ENCODE peak calls at places on chromosomes 4 and X, in seven cellular contexts. One of them, this sample, is unnamed.

GRCh38 chrX:111519215-111519614 is 7.8 kb downstream of the SERTM2 start:
- DNase-seq in BJ: no peak
- DNase-seq in dorsolateral prefrontal cortex: no peak
- DNase-seq in epithelial cell of esophagus: no peak
- DNase-seq in astrocyte of the spinal cord: peak
- DNase-seq in hepatocyte: peak
- DNase-seq in tibial artery: no peak
- DNase-seq in this sample: no peak

GRCh38 chrX:125895518-125895917 is 270.6 kb downstream of the DCAF12L2 start:
- DNase-seq in epithelial cell of esophagus: no peak
- DNase-seq in hepatocyte: no peak
- DNase-seq in astrocyte of the spinal cord: no peak
- DNase-seq in BJ: no peak
- DNase-seq in tibial artery: no peak
- DNase-seq in dorsolateral prefrontal cortex: no peak
- DNase-seq in this sample: no peak

GRCh38 chrX:39718951-39719350 is 378.8 kb downstream of the BCOR start:
- DNase-seq in astrocyte of the spinal cord: no peak
- DNase-seq in BJ: no peak
- DNase-seq in dorsolateral prefrontal cortex: no peak
- DNase-seq in epithelial cell of esophagus: peak
- DNase-seq in hepatocyte: no peak
- DNase-seq in tibial artery: no peak
- DNase-seq in this sample: no peak

GRCh38 chr4:5959221-5959982 is 58.8 kb downstream of the C4orf50 start:
- DNase-seq in hepatocyte: no peak
- DNase-seq in tibial artery: no peak
- DNase-seq in BJ: no peak
- DNase-seq in dorsolateral prefrontal cortex: no peak
- DNase-seq in epithelial cell of esophagus: no peak
- DNase-seq in astrocyte of the spinal cord: no peak
- DNase-seq in this sample: no peak

GRCh38 chr4:162015090-162015489 is 148.7 kb downstream of the FSTL5 start:
- DNase-seq in BJ: peak
- DNase-seq in dorsolateral prefrontal cortex: no peak
- DNase-seq in epithelial cell of esophagus: peak
- DNase-seq in hepatocyte: no peak
- DNase-seq in astrocyte of the spinal cord: no peak
- DNase-seq in tibial artery: no peak
- DNase-seq in this sample: no peak

GRCh38 chrX:77814210-77814609 is 28.2 kb upstream of the ATRX start:
- DNase-seq in tibial artery: no peak
- DNase-seq in epithelial cell of esophagus: no peak
- DNase-seq in astrocyte of the spinal cord: no peak
- DNase-seq in hepatocyte: no peak
- DNase-seq in dorsolateral prefrontal cortex: no peak
- DNase-seq in BJ: no peak
- DNase-seq in this sample: no peak

GRCh38 chr4:165838575-165838974 is 34.5 kb upstream of the TLL1 start:
- DNase-seq in astrocyte of the spinal cord: no peak
- DNase-seq in BJ: no peak
- DNase-seq in tibial artery: no peak
- DNase-seq in hepatocyte: no peak
- DNase-seq in epithelial cell of esophagus: no peak
- DNase-seq in dorsolateral prefrontal cortex: no peak
- DNase-seq in this sample: no peak

GRCh38 chr4:109184421-109184956 is 118.0 kb downstream of the COL25A1 start:
- DNase-seq in epithelial cell of esophagus: no peak
- DNase-seq in dorsolateral prefrontal cortex: no peak
- DNase-seq in hepatocyte: no peak
- DNase-seq in BJ: no peak
- DNase-seq in astrocyte of the spinal cord: no peak
- DNase-seq in tibial artery: no peak
- DNase-seq in this sample: no peak

GRCh38 chrX:13398073-13398823 is 78.4 kb upstream of the ATXN3L start:
- DNase-seq in astrocyte of the spinal cord: peak
- DNase-seq in hepatocyte: peak
- DNase-seq in tibial artery: peak
- DNase-seq in BJ: peak
- DNase-seq in epithelial cell of esophagus: peak
- DNase-seq in dorsolateral prefrontal cortex: no peak
- DNase-seq in this sample: peak

GRCh38 chr4:71186566-71187398 is 152.0 kb upstream of the SLC4A4 start:
- DNase-seq in tibial artery: peak
- DNase-seq in BJ: no peak
- DNase-seq in epithelial cell of esophagus: peak
- DNase-seq in astrocyte of the spinal cord: peak
- DNase-seq in hepatocyte: peak
- DNase-seq in dorsolateral prefrontal cortex: peak
- DNase-seq in this sample: no peak

GRCh38 chr4:126306152-126306869 is 991.6 kb downstream of the FAT4 start:
- DNase-seq in BJ: no peak
- DNase-seq in astrocyte of the spinal cord: no peak
- DNase-seq in dorsolateral prefrontal cortex: no peak
- DNase-seq in tibial artery: peak
- DNase-seq in hepatocyte: no peak
- DNase-seq in epithelial cell of esophagus: no peak
- DNase-seq in this sample: no peak

GRCh38 chrX:151228935-151229334 is 52.6 kb downstream of the GPR50 start:
- DNase-seq in BJ: no peak
- DNase-seq in hepatocyte: no peak
- DNase-seq in dorsolateral prefrontal cortex: no peak
- DNase-seq in tibial artery: no peak
- DNase-seq in epithelial cell of esophagus: peak
- DNase-seq in astrocyte of the spinal cord: no peak
- DNase-seq in this sample: no peak

GRCh38 chrX:151225843-151226242 is 49.5 kb downstream of the GPR50 start:
- DNase-seq in astrocyte of the spinal cord: no peak
- DNase-seq in BJ: no peak
- DNase-seq in hepatocyte: no peak
- DNase-seq in dorsolateral prefrontal cortex: no peak
- DNase-seq in epithelial cell of esophagus: peak
- DNase-seq in tibial artery: no peak
- DNase-seq in this sample: no peak

GRCh38 chrX:151226941-151227340 is 50.6 kb downstream of the GPR50 start:
- DNase-seq in dorsolateral prefrontal cortex: no peak
- DNase-seq in tibial artery: no peak
- DNase-seq in hepatocyte: no peak
- DNase-seq in BJ: no peak
- DNase-seq in astrocyte of the spinal cord: no peak
- DNase-seq in epithelial cell of esophagus: no peak
- DNase-seq in this sample: no peak

DNA sequence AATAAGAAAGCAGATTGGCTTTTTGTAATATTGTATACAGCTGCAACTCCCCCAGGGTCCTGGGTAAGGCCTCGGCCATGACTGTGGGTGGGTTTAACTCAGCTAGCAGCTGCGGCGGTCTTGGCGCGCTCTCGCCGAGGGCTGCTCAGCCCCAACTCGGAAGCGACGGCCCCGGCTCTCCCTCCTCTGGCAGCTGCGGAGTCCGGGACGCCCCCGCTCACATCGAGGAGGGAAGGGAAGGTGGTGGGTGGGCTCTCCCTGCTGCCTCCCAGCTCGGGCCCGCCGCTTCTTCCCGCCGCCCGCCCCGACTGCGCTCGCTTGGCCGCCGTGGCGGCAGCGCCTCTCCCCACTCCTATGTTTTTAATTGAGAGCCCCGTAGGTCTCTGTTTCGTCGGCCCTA is 51.3 kb downstream of the GPR50 start:
- DNase-seq in BJ: no peak
- DNase-seq in tibial artery: no peak
- DNase-seq in dorsolateral prefrontal cortex: no peak
- DNase-seq in hepatocyte: peak
- DNase-seq in epithelial cell of esophagus: no peak
- DNase-seq in astrocyte of the spinal cord: no peak
- DNase-seq in this sample: no peak
- H3K4me3 ChIP-seq in BJ: no peak
- H3K4me3 ChIP-seq in tibial artery: no peak
- H3K4me3 ChIP-seq in dorsolateral prefrontal cortex: no peak
- H3K4me3 ChIP-seq in hepatocyte: no peak
- H3K4me3 ChIP-seq in epithelial cell of esophagus: no peak
- H3K4me3 ChIP-seq in astrocyte of the spinal cord: no peak
- H3K4me3 ChIP-seq in this sample: no peak

GRCh38 chr4:3344596-3344995 is 51.8 kb downstream of the RGS12 start:
- DNase-seq in hepatocyte: no peak
- DNase-seq in dorsolateral prefrontal cortex: no peak
- DNase-seq in astrocyte of the spinal cord: no peak
- DNase-seq in epithelial cell of esophagus: no peak
- DNase-seq in tibial artery: no peak
- DNase-seq in BJ: no peak
- DNase-seq in this sample: no peak

GRCh38 chr4:3347871-3348270 is 55.0 kb downstream of the RGS12 start:
- DNase-seq in epithelial cell of esophagus: no peak
- DNase-seq in BJ: no peak
- DNase-seq in tibial artery: no peak
- DNase-seq in astrocyte of the spinal cord: no peak
- DNase-seq in dorsolateral prefrontal cortex: no peak
- DNase-seq in hepatocyte: no peak
- DNase-seq in this sample: no peak

GRCh38 chr4:3345384-3345783 is 52.6 kb downstream of the RGS12 start:
- DNase-seq in BJ: no peak
- DNase-seq in dorsolateral prefrontal cortex: no peak
- DNase-seq in hepatocyte: no peak
- DNase-seq in epithelial cell of esophagus: no peak
- DNase-seq in tibial artery: no peak
- DNase-seq in astrocyte of the spinal cord: no peak
- DNase-seq in this sample: no peak

GRCh38 chr4:3344104-3344503 is 51.3 kb downstream of the RGS12 start:
- DNase-seq in epithelial cell of esophagus: no peak
- DNase-seq in BJ: no peak
- DNase-seq in astrocyte of the spinal cord: no peak
- DNase-seq in tibial artery: no peak
- DNase-seq in hepatocyte: no peak
- DNase-seq in dorsolateral prefrontal cortex: no peak
- DNase-seq in this sample: no peak

GRCh38 chr4:3346146-3346545 is 53.3 kb downstream of the RGS12 start:
- DNase-seq in hepatocyte: peak
- DNase-seq in BJ: peak
- DNase-seq in astrocyte of the spinal cord: peak
- DNase-seq in dorsolateral prefrontal cortex: no peak
- DNase-seq in epithelial cell of esophagus: peak
- DNase-seq in tibial artery: peak
- DNase-seq in this sample: peak
- TF ChIP-seq CTCF in hepatocyte: peak
- TF ChIP-seq CTCF in BJ: peak
- TF ChIP-seq CTCF in astrocyte of the spinal cord: peak
- TF ChIP-seq CTCF in dorsolateral prefrontal cortex: peak
- TF ChIP-seq CTCF in epithelial cell of esophagus: peak
- TF ChIP-seq CTCF in tibial artery: peak
- TF ChIP-seq CTCF in this sample: peak

GRCh38 chr4:41361831-41362646 is 105.3 kb downstream of the UCHL1 start:
- DNase-seq in dorsolateral prefrontal cortex: no peak
- DNase-seq in tibial artery: no peak
- DNase-seq in BJ: no peak
- DNase-seq in hepatocyte: no peak
- DNase-seq in epithelial cell of esophagus: no peak
- DNase-seq in astrocyte of the spinal cord: no peak
- DNase-seq in this sample: no peak
- H3K4me3 ChIP-seq in dorsolateral prefrontal cortex: peak
- H3K4me3 ChIP-seq in tibial artery: peak
- H3K4me3 ChIP-seq in BJ: peak
- H3K4me3 ChIP-seq in hepatocyte: peak
- H3K4me3 ChIP-seq in epithelial cell of esophagus: no peak
- H3K4me3 ChIP-seq in astrocyte of the spinal cord: no peak
- H3K4me3 ChIP-seq in this sample: peak

GRCh38 chrX:133838761-133839676 is 146.4 kb downstream of the GPC3 start:
- DNase-seq in dorsolateral prefrontal cortex: no peak
- DNase-seq in BJ: no peak
- DNase-seq in epithelial cell of esophagus: peak
- DNase-seq in hepatocyte: peak
- DNase-seq in tibial artery: no peak
- DNase-seq in astrocyte of the spinal cord: peak
- DNase-seq in this sample: peak
- TF ChIP-seq CTCF in dorsolateral prefrontal cortex: peak
- TF ChIP-seq CTCF in BJ: peak
- TF ChIP-seq CTCF in epithelial cell of esophagus: peak
- TF ChIP-seq CTCF in hepatocyte: peak
- TF ChIP-seq CTCF in tibial artery: no peak
- TF ChIP-seq CTCF in astrocyte of the spinal cord: peak
- TF ChIP-seq CTCF in this sample: peak

GRCh38 chr4:85499573-85499972 is 24.6 kb downstream of the ARHGAP24 start:
- DNase-seq in astrocyte of the spinal cord: no peak
- DNase-seq in tibial artery: no peak
- DNase-seq in epithelial cell of esophagus: no peak
- DNase-seq in hepatocyte: no peak
- DNase-seq in dorsolateral prefrontal cortex: no peak
- DNase-seq in BJ: no peak
- DNase-seq in this sample: no peak
- H3K4me3 ChIP-seq in astrocyte of the spinal cord: no peak
- H3K4me3 ChIP-seq in tibial artery: no peak
- H3K4me3 ChIP-seq in epithelial cell of esophagus: no peak
- H3K4me3 ChIP-seq in hepatocyte: no peak
- H3K4me3 ChIP-seq in dorsolateral prefrontal cortex: no peak
- H3K4me3 ChIP-seq in BJ: no peak
- H3K4me3 ChIP-seq in this sample: no peak